ENCODE peak calls at places on chromosome 10, in five cellular contexts. D, R, F, B and H are unnamed samples.
A peak's percentile ranks its signal among the peaks of the same experiment; 100 is the strongest.

GRCh38 chr10:11242443-11243386 is 225.0 kb downstream of the CELF2 start:
- DNase-seq in F (no peak), R (no peak), D (no peak), B (peak; percentile 39), H (no peak)

GRCh38 chr10:86366033-86366901 is at the start of gene GRID1:
- DNase-seq in R (no peak), F (no peak), D (no peak), B (peak; percentile 41), H (peak; percentile 98)

GRCh38 chr10:77501846-77502251 is 135.8 kb downstream of the KCNMA1 start:
- DNase-seq in R (no peak), F (no peak), D (no peak), B (no peak), H (no peak)

GRCh38 chr10:71661942-71662341 is 57.6 kb downstream of the C10orf105 start:
- DNase-seq in B (no peak), D (no peak), R (no peak), F (no peak), H (no peak)

GRCh38 chr10:26781797-26782196 is 79.0 kb downstream of the ABI1 start:
- DNase-seq in F (no peak), R (no peak), D (no peak), B (no peak), H (no peak)

GRCh38 chr10:132111871-132112341 is 46.2 kb downstream of the JAKMIP3 start:
- DNase-seq in D (no peak), R (no peak), B (no peak), F (no peak), H (no peak)

GRCh38 chr10:131032329-131033165 is 279.0 kb downstream of the TCERG1L start:
- DNase-seq in D (no peak), F (no peak), B (no peak), R (no peak), H (no peak)

GRCh38 chr10:116237260-116237659 is 35.7 kb downstream of the GFRA1 start:
- DNase-seq in D (no peak), B (no peak), R (no peak), F (no peak), H (no peak)

GRCh38 chr10:7410306-7410799 is 481 bp downstream of the SFMBT2 start:
- DNase-seq in D (no peak), F (no peak), B (peak; percentile 31), R (no peak), H (peak; percentile 84)

GRCh38 chr10:69361303-69361614 is 55.5 kb downstream of the TACR2 start:
- DNase-seq in D (peak; percentile 84), F (no peak), B (peak; percentile 53), R (no peak), H (no peak)

GRCh38 chr10:3442451-3442990 is 269.9 kb upstream of the PITRM1 start:
- DNase-seq in R (no peak), B (no peak), D (no peak), F (no peak), H (no peak)

GRCh38 chr10:91006001-91006751 is 85.3 kb upstream of the ANKRD1 start:
- DNase-seq in R (peak; percentile 5), D (peak; percentile 14), B (peak; percentile 29), F (peak; percentile 18), H (peak; percentile 7)

GRCh38 chr10:104640339-104641149 is 546 bp upstream of the SORCS3 start:
- DNase-seq in B (no peak), F (no peak), D (no peak), R (no peak), H (peak; percentile 66)
- H3K4me3 ChIP-seq in B (peak overlapping the region; percentile 25), F (no peak overlapping the region), D (peak overlapping the region; percentile 2), R (peak overlapping the region; percentile 22), H (peak overlapping the region; percentile 59)

DNA sequence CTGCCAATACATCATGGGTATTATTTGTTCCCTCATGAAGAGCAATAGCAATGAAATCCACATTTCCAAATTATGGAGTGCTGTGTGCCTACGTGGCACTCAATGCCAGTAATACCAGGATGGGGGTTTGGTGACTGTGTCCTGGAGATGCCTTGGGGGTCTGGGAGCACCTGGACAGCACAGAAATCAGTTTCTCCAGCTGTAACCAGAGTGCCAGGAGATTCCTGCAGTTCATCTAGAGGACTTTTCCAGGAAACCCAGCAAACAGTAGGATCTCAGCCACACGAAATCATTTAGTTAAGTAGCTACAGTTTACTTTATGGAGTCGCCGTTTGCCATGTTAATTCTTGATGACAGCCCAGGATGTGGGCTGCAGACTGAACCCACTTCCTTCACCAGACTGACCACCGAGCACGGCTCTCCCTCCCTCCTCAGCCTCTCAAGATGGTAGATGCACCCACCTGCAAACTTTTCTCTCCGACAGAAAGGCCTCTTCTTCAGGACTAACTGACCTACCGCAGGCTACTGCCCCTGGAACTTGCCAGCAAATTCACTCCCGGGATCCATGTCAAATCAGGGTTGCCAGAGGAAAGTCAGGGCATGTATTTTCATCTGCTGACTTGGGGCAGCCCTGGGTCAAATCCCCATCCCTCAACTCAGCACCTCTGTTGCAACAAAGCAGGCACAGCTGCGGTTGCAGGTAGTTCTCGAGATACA is 30.3 kb downstream of the MKI67 start:
- DNase-seq in R (no peak), D (no peak), B (no peak), F (no peak), H (no peak)
- H3K4me3 ChIP-seq in R (no peak overlapping the region), D (no peak overlapping the region), B (no peak overlapping the region), F (no peak overlapping the region), H (no peak overlapping the region)

GRCh38 chr10:133526957-133527588 is at the start of gene CYP2E1:
- DNase-seq in F (no peak), D (no peak), R (no peak), B (no peak), H (peak; percentile 21)
- H3K4me3 ChIP-seq in F (peak within 1 kb of the TSS; percentile 62), D (peak within 1 kb of the TSS; percentile 42), R (peak within 1 kb of the TSS; percentile 48), B (peak within 1 kb of the TSS; percentile 50), H (no peak within 1 kb of the TSS)

DNA sequence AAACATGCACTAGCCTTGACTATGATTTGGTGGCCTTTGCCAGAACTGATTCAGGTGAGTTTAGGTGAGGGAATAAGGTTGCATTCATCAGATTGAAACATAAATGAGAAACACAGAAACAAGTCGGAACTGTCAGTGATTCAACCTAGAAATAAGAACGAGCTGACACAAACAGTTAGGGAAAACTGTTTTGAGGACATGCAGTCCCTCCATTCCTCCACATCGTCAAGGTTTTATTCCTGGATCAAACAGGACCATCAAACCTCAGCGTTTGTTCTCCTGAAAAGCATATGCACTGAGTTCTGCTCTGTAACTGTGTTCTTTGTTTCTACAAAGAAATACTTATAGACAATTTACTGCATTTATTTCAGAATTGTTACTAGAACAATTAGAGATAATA is 1.7 kb downstream of the ZNF248 start:
- DNase-seq in D (no peak), B (no peak), F (no peak), R (no peak), H (no peak)
- H3K4me3 ChIP-seq in D (no peak overlapping the region), B (peak overlapping the region; percentile 93), F (peak overlapping the region; percentile 96), R (peak overlapping the region; percentile 92), H (no peak overlapping the region)

DNA sequence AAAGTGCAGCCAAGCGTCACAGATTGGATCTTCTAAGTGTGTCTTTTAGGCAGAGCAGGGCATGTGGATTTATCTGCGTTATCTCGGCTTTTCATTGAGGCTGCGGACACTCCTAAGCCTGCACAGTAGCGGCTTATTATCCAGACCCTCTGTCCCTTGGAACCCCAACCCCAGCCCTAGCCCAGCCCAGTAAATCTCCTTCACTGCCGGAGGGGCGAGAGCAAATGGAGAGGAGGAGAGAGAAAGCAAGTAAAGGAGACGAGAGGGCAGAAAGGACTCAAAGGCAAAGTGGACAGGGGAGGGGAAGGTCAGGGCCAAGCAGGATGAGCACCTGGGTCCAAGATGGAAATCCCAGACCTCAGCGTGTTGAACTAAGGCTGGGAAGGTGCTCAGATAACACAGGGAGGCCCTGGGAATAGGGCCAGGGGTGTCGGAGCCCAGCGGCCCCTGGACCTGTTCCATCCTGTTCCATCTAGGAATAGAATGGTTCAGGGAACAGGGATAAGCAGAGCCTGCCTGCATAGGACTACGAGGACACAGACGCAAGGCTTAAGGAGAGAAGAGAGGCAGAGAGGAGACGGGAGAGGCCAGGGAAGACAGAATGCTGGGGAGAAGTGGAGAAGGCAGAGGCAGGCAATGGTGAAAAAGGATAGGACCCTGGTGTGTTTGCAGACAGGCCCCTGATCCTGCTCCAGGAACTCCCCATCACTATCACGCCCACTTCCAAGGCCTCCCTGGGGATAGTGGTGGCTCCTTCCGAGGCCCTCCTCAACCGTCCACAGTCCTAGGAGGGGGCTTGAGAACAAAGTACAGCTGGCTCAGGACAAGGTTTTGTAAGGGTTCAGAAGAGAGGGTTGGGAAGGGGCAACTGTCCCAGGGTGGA is 99.6 kb downstream of the CHST15 start:
- DNase-seq in B (no peak), R (no peak), F (no peak), D (no peak), H (no peak)
- H3K4me3 ChIP-seq in B (no peak overlapping the region), R (no peak overlapping the region), F (no peak overlapping the region), D (no peak overlapping the region), H (no peak overlapping the region)

GRCh38 chr10:89341136-89341535 is 13.3 kb downstream of the IFIT3 start:
- DNase-seq in D (no peak), B (no peak), F (no peak), R (no peak), H (no peak)

GRCh38 chr10:89338717-89339116 is 10.9 kb downstream of the IFIT3 start:
- DNase-seq in R (no peak), B (no peak), F (no peak), D (no peak), H (no peak)

GRCh38 chr10:89346264-89346971 is 18.6 kb downstream of the IFIT3 start:
- DNase-seq in D (no peak), R (no peak), F (no peak), B (no peak), H (peak; percentile 12)

GRCh38 chr10:89339860-89340259 is 12.1 kb downstream of the IFIT3 start:
- DNase-seq in B (no peak), F (no peak), D (no peak), R (no peak), H (no peak)

DNA sequence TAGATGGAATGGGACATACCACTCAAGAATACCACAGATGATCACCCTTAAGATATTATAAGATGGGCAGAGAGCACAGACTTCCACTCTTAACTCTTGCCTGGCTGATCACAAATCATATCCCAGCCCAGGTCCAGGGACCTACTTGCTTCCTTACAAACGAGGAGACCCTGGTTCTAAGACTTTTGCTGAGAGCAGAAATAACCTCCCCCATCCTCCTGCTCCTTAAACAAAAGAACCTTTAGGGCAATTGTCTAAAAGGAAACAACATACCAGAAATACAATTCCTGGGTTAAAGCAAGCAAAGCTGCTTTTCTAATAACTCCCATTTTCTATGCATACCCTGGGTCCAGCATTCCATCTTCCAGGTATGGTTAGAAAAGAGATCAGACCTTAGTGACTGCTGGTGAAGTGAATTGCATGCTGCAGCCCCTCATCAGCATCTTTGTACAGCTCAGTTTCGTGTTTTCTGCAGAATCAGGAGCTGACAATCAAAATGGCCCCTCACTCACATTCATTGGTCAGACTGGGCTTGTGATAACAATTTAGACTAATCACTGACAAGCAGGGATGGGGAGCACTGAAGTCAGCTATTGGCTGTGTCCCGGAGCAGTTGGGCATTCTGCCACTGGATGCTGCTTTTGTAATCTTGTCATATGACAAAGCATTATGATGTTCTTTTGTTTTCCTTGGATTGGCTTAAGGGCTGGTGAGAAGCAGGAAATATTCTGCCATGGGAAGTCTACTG is 14.6 kb downstream of the IFIT3 start:
- DNase-seq in B (peak; percentile 66), R (no peak), F (no peak), D (no peak), H (no peak)
- H3K4me3 ChIP-seq in B (no peak overlapping the region), R (no peak overlapping the region), F (no peak overlapping the region), D (no peak overlapping the region), H (no peak overlapping the region)

GRCh38 chr10:58513189-58514101 is 773 bp downstream of the BICC1 start:
- DNase-seq in F (no peak), D (peak; percentile 82), B (peak; percentile 73), R (no peak), H (peak; percentile 64)
- H3K4me3 ChIP-seq in F (peak overlapping the region; percentile 86), D (peak overlapping the region; percentile 71), B (peak overlapping the region; percentile 80), R (peak overlapping the region; percentile 62), H (peak overlapping the region; percentile 76)